ENCODE peak calls at places on chromosomes 11 and 22, in four cellular contexts. U, V, S and T are unnamed samples.
A peak's percentile ranks its signal among the peaks of the same experiment; 100 is the strongest.

GRCh38 chr11:94283678-94284077 is 20.7 kb upstream of the IZUMO1R start:
- DNase-seq in U (no peak), V (no peak), S (no peak), T (no peak)

GRCh38 chr11:65071907-65072630 is 11.8 kb downstream of the CDCA5 start:
- DNase-seq in U (no peak), V (no peak), S (no peak), T (no peak)

GRCh38 chr22:49892226-49892899 is 25.9 kb downstream of the ALG12 start:
- DNase-seq in U (no peak), V (no peak), S (no peak), T (no peak)

GRCh38 chr22:37563153-37564081 is 3.1 kb downstream of the CDC42EP1 start:
- DNase-seq in U (peak; percentile 91), V (peak; percentile 96), S (peak; percentile 97), T (peak; percentile 94)

GRCh38 chr11:126823271-126823670 is 177.3 kb downstream of the KIRREL3 start:
- DNase-seq in U (no peak), V (no peak), S (no peak), T (no peak)

GRCh38 chr11:62539238-62539925 is 7.2 kb downstream of the AHNAK start:
- DNase-seq in U (peak; percentile 90), V (peak; percentile 62), S (peak; percentile 93), T (peak; percentile 93)

GRCh38 chr22:24744638-24745037 is 29.9 kb downstream of the PIWIL3 start:
- DNase-seq in U (no peak), V (no peak), S (no peak), T (no peak)

GRCh38 chr22:44671742-44672141 is 30.3 kb upstream of the PRR5 start:
- DNase-seq in U (peak; percentile 78), V (peak; percentile 9), S (peak; percentile 83), T (peak; percentile 57)

GRCh38 chr11:128929468-128929867 is 13.2 kb downstream of the TP53AIP1 start:
- DNase-seq in U (no peak), V (no peak), S (peak; percentile 18), T (no peak)

GRCh38 chr11:45305874-45306623 is 19.9 kb upstream of the SYT13 start:
- DNase-seq in U (no peak), V (no peak), S (no peak), T (no peak)

GRCh38 chr22:41668971-41669911 is 19.4 kb downstream of the SNU13 start:
- DNase-seq in U (peak; percentile 76), V (peak; percentile 73), S (peak; percentile 85), T (peak; percentile 81)

GRCh38 chr11:64060861-64061444 is 25.2 kb downstream of the FLRT1 start:
- DNase-seq in U (peak; percentile 14), V (peak; percentile 9), S (no peak), T (peak; percentile 10)

GRCh38 chr11:133619973-133620372 is 87.7 kb upstream of the OPCML start:
- DNase-seq in U (no peak), V (no peak), S (no peak), T (no peak)

GRCh38 chr11:13046626-13047570 is 37.8 kb downstream of the RASSF10 start:
- DNase-seq in U (no peak), V (no peak), S (no peak), T (no peak)

GRCh38 chr11:103947566-103947919 is 88.9 kb upstream of the DDI1 start:
- DNase-seq in U (peak; percentile 64), V (no peak), S (peak; percentile 58), T (peak; percentile 88)

GRCh38 chr11:105046898-105047579 is 1.9 kb upstream of the CARD16 start:
- DNase-seq in U (peak; percentile 99), V (peak; percentile 94), S (peak; percentile 100), T (peak; percentile 98)

GRCh38 chr11:69111578-69112247 is 44.0 kb upstream of the SMIM38 start:
- DNase-seq in U (no peak), V (no peak), S (no peak), T (no peak)

GRCh38 chr11:69868871-69869270 is 49.7 kb upstream of the FGF3 start:
- DNase-seq in U (no peak), V (no peak), S (no peak), T (no peak)

GRCh38 chr11:75337195-75337654 is 14.2 kb downstream of the ARRB1 start:
- DNase-seq in U (peak; percentile 59), V (peak; percentile 33), S (peak; percentile 60), T (peak; percentile 73)

GRCh38 chr11:75342231-75342918 is 9.1 kb downstream of the ARRB1 start:
- DNase-seq in U (no peak), V (no peak), S (no peak), T (no peak)

GRCh38 chr11:75341583-75341982 is 9.9 kb downstream of the ARRB1 start:
- DNase-seq in U (no peak), V (no peak), S (no peak), T (no peak)

GRCh38 chr11:75338516-75339218 is 12.8 kb downstream of the ARRB1 start:
- DNase-seq in U (peak; percentile 48), V (peak; percentile 24), S (peak; percentile 65), T (peak; percentile 62)

GRCh38 chr11:75339685-75340409 is 11.6 kb downstream of the ARRB1 start:
- DNase-seq in U (no peak), V (no peak), S (no peak), T (no peak)
- H3K4me3 ChIP-seq in U (no peak overlapping the region), V (no peak overlapping the region), S (no peak overlapping the region), T (no peak overlapping the region)

DNA sequence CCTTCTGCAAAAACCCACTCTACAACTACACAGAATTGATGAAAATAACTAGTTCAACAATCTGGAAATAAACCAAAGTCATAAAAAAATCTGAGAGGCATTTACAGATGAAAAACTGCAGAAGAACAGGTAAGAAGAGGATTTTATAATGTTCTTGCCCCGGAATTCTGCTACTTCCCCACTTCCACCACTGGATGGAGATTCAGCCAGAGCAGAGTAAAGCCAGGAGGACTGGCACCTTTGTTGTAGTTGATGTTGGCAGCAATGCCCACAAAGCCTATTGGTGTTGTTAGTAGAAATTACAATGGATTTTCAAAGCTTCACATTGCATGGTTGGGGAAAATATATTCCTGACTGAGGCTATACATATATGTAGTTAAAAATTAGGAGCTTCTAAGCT is 640.2 kb downstream of the LRRC4C start:
- DNase-seq in U (no peak), V (no peak), S (no peak), T (no peak)
- TF ChIP-seq CTCF in U (no peak), V (no peak), S (no peak), T (no peak)

GRCh38 chr11:728901-729491 is 18.3 kb upstream of the TALDO1 start:
- DNase-seq in U (no peak), V (no peak), S (no peak), T (no peak)
- H3K4me3 ChIP-seq in U (no peak overlapping the region), V (no peak overlapping the region), S (no peak overlapping the region), T (no peak overlapping the region)

GRCh38 chr11:125092669-125093068 is 18.8 kb downstream of the TMEM218 start:
- DNase-seq in U (no peak), V (no peak), S (no peak), T (no peak)
- TF ChIP-seq CTCF in U (no peak), V (no peak), S (no peak), T (no peak)

DNA sequence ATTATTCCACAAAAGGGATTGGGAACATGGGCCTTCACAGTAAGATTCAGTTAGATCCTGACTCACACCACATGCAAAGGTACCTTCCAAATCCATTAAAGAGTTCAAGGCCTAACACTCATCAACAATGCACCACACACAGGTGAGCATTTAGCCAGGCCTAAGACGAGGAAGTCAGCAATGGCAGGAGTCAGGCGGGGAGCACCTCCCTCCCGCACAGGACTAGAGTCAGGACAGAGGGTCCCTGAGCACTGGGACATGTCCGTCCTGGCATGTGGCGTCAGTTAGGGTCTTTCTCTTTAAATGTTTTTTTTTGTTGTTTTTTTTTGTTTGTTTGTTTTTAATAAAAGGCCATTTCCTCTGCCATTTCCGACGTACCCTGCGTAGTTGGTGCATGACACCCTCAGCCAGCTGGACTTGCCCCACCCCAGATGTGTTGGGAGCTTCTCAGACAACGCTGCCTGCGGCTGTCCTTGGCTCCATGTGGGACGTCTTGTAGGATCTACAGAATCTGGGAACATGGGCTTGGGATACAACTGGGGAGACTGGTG is 1458.6 kb downstream of the BRD1 start:
- DNase-seq in U (no peak), V (no peak), S (no peak), T (no peak)
- H3K4me3 ChIP-seq in U (no peak overlapping the region), V (no peak overlapping the region), S (no peak overlapping the region), T (no peak overlapping the region)

GRCh38 chr11:17350455-17351170 is 987 bp upstream of the NCR3LG1 start:
- DNase-seq in U (no peak), V (no peak), S (no peak), T (peak; percentile 28)

GRCh38 chr11:17351510-17352176 is at the start of gene NCR3LG1:
- DNase-seq in U (peak; percentile 90), V (peak; percentile 52), S (peak; percentile 77), T (peak; percentile 73)

GRCh38 chr11:17353228-17354021 is 1.8 kb downstream of the NCR3LG1 start:
- DNase-seq in U (peak; percentile 82), V (peak; percentile 70), S (peak; percentile 76), T (peak; percentile 70)

GRCh38 chr11:17352925-17353227 is 1.3 kb downstream of the NCR3LG1 start:
- DNase-seq in U (peak; percentile 58), V (no peak), S (peak; percentile 34), T (peak; percentile 49)

DNA sequence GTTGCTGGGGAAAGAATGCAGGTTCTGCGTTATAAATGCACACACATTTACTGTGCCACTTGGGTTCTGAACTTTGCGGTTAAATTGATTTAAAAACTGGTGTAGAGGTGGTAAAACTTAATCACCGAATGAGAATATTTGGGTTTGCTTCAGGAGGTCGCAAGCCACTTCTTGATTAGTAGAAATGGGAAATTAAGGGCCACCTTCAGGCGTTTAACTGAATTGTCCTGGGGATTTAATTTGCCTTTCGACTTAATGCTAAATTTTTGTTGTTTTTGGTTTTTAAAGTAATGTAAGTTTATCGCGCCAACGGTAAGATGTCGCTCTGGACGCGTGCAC is 460 bp upstream of the NCR3LG1 start:
- DNase-seq in U (no peak), V (no peak), S (no peak), T (no peak)
- TF ChIP-seq CTCF in U (peak; percentile 8), V (no peak), S (peak; percentile 16), T (peak; percentile 29)

GRCh38 chr11:1784761-1785650 is 21.3 kb upstream of the CTSD start:
- DNase-seq in U (no peak), V (no peak), S (no peak), T (no peak)

GRCh38 chr11:1783725-1784529 is 20.2 kb upstream of the CTSD start:
- DNase-seq in U (no peak), V (no peak), S (no peak), T (no peak)

GRCh38 chr11:1781593-1781975 is 17.9 kb upstream of the CTSD start:
- DNase-seq in U (no peak), V (no peak), S (no peak), T (no peak)

GRCh38 chr11:1782026-1782696 is 18.4 kb upstream of the CTSD start:
- DNase-seq in U (no peak), V (no peak), S (no peak), T (no peak)

GRCh38 chr11:1782831-1783724 is 19.4 kb upstream of the CTSD start:
- DNase-seq in U (peak; percentile 88), V (no peak), S (peak; percentile 52), T (peak; percentile 62)
- H3K4me3 ChIP-seq in U (no peak overlapping the region), V (no peak overlapping the region), S (no peak overlapping the region), T (no peak overlapping the region)

DNA sequence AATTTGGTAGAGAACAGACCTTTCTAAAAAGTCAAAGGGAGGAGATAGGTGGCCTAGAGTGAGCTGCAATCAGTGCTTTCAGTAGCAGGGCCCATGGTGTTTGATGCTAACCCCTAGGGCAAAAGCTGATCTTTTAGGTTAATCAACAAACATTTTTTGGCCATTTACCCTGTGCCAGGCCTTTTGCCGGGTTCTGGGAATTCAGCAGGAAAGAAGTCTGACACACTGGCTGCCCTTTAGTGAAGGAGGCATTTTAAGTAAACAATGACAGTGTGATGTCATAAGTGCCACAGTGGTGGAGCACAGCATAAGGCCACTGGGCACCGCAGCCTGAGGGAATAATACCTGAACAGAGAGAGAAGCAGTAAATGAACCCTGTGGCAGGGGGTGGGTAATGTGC is 29.0 kb downstream of the C22orf31 start:
- DNase-seq in U (peak; percentile 30), V (no peak), S (peak; percentile 27), T (peak; percentile 14)
- TF ChIP-seq CTCF in U (no peak), V (no peak), S (no peak), T (no peak)